ENCODE peak calls at places on chromosomes 16 and 17, in six cellular contexts. X, H, O, V, M and J are unnamed samples.

GRCh38 chr17:31593806-31594205 is 202.3 kb downstream of the RAB11FIP4 start:
- DNase-seq in X (peak), M (no peak), O (no peak), H (no peak), V (no peak), J (no peak)

GRCh38 chr16:72896719-72897118 is 151.2 kb downstream of the ZFHX3 start:
- DNase-seq in V (no peak), X (no peak), O (no peak), M (no peak), H (no peak), J (no peak)

GRCh38 chr17:7191571-7192270 is 12.6 kb upstream of the ASGR1 start:
- DNase-seq in V (peak), M (no peak), X (peak), O (peak), H (no peak), J (no peak)

GRCh38 chr17:72931163-72931562 is 161.3 kb downstream of the SLC39A11 start:
- DNase-seq in H (no peak), X (no peak), V (no peak), M (no peak), O (no peak), J (no peak)

GRCh38 chr17:82212331-82213250 is at the start of gene CCDC57:
- DNase-seq in H (peak), M (peak), X (peak), V (peak), O (peak), J (no peak)

GRCh38 chr17:34675605-34676004 is 96.2 kb downstream of the TMEM132E start:
- DNase-seq in V (no peak), X (no peak), O (no peak), H (no peak), M (no peak), J (no peak)

GRCh38 chr17:42675348-42675983 is 1.3 kb downstream of the PLEKHH3 start:
- DNase-seq in V (no peak), M (no peak), H (peak), X (no peak), O (peak), J (no peak)

GRCh38 chr17:66451188-66452149 is 149.1 kb downstream of the PRKCA start:
- DNase-seq in V (peak), O (no peak), M (peak), X (no peak), H (no peak), J (no peak)

GRCh38 chr17:42639484-42640474 is 19.3 kb upstream of the TUBG2 start:
- DNase-seq in O (no peak), H (no peak), V (no peak), X (no peak), M (no peak), J (no peak)

GRCh38 chr17:77110006-77110374 is 30.8 kb upstream of the SEC14L1 start:
- DNase-seq in O (peak), M (no peak), H (peak), X (peak), V (no peak), J (no peak)

GRCh38 chr17:75872434-75873351 is 5.7 kb downstream of the TRIM47 start:
- DNase-seq in V (peak), H (peak), O (peak), M (peak), X (peak), J (peak)

GRCh38 chr16:52251495-52251894 is 295.4 kb downstream of the TOX3 start:
- DNase-seq in V (no peak), M (no peak), H (no peak), X (no peak), O (no peak), J (no peak)

GRCh38 chr16:64136314-64136713 is 985.5 kb downstream of the CDH11 start:
- DNase-seq in O (no peak), H (no peak), M (no peak), X (no peak), V (no peak), J (no peak)

GRCh38 chr16:24701521-24701951 is 27.9 kb upstream of the TNRC6A start:
- DNase-seq in X (peak), V (no peak), O (no peak), M (no peak), H (no peak), J (no peak)

GRCh38 chr17:61503961-61504360 is 51.7 kb downstream of the TBX4 start:
- DNase-seq in H (no peak), V (no peak), M (no peak), X (no peak), O (no peak), J (no peak)

GRCh38 chr16:53549970-53550406 is 47.0 kb upstream of the AKTIP start:
- DNase-seq in X (peak), M (peak), O (peak), V (peak), H (peak), J (no peak)

GRCh38 chr17:71656987-71657858 is 463.6 kb upstream of the SOX9 start:
- DNase-seq in V (no peak), X (no peak), O (no peak), M (no peak), H (no peak), J (no peak)

GRCh38 chr17:43020789-43021738 is 1.1 kb downstream of the VAT1 start:
- DNase-seq in M (peak), V (peak), H (peak), O (peak), X (peak), J (peak)

GRCh38 chr16:24936151-24936550 is 79.0 kb downstream of the ARHGAP17 start:
- DNase-seq in M (no peak), O (no peak), V (no peak), H (no peak), X (peak), J (no peak)

GRCh38 chr17:79135628-79136405 is 61.2 kb downstream of the ENGASE start:
- DNase-seq in X (no peak), H (no peak), O (no peak), M (no peak), V (no peak), J (no peak)

GRCh38 chr16:22123759-22124490 is 31.6 kb downstream of the VWA3A start:
- DNase-seq in V (peak), O (no peak), M (no peak), X (no peak), H (no peak), J (no peak)

GRCh38 chr17:78820122-78820792 is 20.4 kb downstream of the USP36 start:
- DNase-seq in X (no peak), O (no peak), H (no peak), M (no peak), V (no peak), J (no peak)

GRCh38 chr16:90028985-90029384 is 9.7 kb upstream of the DBNDD1 start:
- DNase-seq in V (no peak), H (no peak), O (no peak), M (no peak), X (no peak), J (no peak)

GRCh38 chr16:66936462-66936861 is 1.1 kb downstream of the CES2 start:
- DNase-seq in O (no peak), X (no peak), H (no peak), V (no peak), M (no peak), J (no peak)

GRCh38 chr16:84986102-84986501 is 25.2 kb downstream of the ZDHHC7 start:
- DNase-seq in X (no peak), H (no peak), V (no peak), M (no peak), O (no peak), J (no peak)

GRCh38 chr17:41504126-41504977 is 1.1 kb downstream of the KRT13 start:
- DNase-seq in V (no peak), X (peak), O (peak), M (no peak), H (no peak), J (no peak)

GRCh38 chr16:25064967-25065366 is 46.6 kb upstream of the LCMT1 start:
- DNase-seq in V (no peak), H (no peak), X (peak), M (no peak), O (no peak), J (no peak)

GRCh38 chr16:19822534-19822933 is 62.1 kb downstream of the GPRC5B start:
- DNase-seq in M (no peak), H (no peak), X (peak), V (no peak), O (no peak), J (no peak)

GRCh38 chr17:41141361-41141760 is 1.0 kb upstream of the KRTAP4-6 start:
- DNase-seq in V (no peak), O (no peak), M (no peak), H (no peak), X (no peak), J (no peak)

GRCh38 chr17:45992904-45993303 is 6.1 kb upstream of the STH start:
- DNase-seq in H (no peak), X (no peak), M (no peak), V (no peak), O (no peak), J (no peak)

GRCh38 chr16:66143422-66143821 is 223.1 kb upstream of the CDH5 start:
- DNase-seq in H (no peak), X (no peak), M (no peak), V (no peak), O (no peak), J (no peak)

GRCh38 chr16:58013201-58013956 is 12.2 kb downstream of the USB1 start:
- DNase-seq in X (no peak), M (no peak), H (no peak), O (no peak), V (no peak), J (no peak)

GRCh38 chr17:1643999-1644492 is 1.5 kb downstream of the SCARF1 start:
- DNase-seq in X (no peak), M (no peak), V (no peak), O (peak), H (no peak), J (no peak)
- H3K4me3 ChIP-seq in X (no peak), M (peak), V (peak), O (peak), H (peak), J (peak)

GRCh38 chr17:37708008-37708615 is 36.7 kb downstream of the HNF1B start:
- DNase-seq in X (no peak), H (no peak), V (no peak), O (no peak), M (peak), J (no peak)
- TF ChIP-seq POLR2A in X (no peak), H (no peak), V (no peak), O (no peak), M (peak), J (no peak)

DNA sequence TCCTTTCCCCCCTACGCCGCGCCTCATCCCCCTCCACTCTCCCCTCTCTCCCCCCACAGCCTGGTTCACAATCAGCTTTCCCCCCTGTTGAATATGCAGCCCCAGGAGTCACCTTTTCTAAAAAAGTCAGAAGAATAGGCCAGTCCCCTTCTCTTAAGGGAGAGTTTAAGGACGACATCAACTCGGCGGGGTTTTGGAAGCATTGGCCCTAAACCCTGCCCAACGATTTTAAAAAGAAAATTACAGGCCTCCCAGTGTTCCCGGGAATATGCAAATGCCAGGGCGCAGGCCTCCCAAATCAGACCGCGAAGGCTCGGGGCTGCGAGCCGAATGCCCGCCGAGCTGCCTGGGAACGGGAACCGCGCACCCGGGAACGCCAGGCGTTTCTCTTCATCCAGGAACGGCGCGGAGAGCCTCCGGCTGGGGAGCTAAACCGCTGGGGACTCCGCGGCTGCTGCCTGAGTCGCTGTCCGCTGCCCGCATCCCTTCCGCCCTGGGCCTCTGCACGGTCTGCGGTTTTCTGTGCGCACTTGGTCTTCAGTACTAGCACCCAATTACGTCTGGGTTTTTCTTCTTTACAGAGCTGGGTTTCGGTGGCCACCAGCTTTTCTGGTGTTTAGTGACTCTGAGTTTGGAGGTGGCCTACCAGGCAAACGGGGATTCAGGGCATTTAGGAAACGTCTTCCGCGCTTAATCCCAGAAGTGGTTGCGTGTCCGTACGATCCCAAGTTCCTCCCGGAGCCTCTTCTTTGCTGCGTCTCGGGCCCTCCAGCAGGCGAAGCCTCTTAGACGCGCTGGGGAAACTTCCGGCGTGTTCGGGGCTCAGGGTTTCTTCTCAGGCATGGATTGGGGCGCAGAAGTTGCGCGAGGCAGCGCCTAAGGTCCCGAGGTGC is 5.7 kb downstream of the IRX5 start:
- DNase-seq in H (peak), M (no peak), O (no peak), V (no peak), X (no peak), J (no peak)
- H3K4me3 ChIP-seq in H (peak), M (no peak), O (no peak), V (peak), X (no peak), J (peak)

DNA sequence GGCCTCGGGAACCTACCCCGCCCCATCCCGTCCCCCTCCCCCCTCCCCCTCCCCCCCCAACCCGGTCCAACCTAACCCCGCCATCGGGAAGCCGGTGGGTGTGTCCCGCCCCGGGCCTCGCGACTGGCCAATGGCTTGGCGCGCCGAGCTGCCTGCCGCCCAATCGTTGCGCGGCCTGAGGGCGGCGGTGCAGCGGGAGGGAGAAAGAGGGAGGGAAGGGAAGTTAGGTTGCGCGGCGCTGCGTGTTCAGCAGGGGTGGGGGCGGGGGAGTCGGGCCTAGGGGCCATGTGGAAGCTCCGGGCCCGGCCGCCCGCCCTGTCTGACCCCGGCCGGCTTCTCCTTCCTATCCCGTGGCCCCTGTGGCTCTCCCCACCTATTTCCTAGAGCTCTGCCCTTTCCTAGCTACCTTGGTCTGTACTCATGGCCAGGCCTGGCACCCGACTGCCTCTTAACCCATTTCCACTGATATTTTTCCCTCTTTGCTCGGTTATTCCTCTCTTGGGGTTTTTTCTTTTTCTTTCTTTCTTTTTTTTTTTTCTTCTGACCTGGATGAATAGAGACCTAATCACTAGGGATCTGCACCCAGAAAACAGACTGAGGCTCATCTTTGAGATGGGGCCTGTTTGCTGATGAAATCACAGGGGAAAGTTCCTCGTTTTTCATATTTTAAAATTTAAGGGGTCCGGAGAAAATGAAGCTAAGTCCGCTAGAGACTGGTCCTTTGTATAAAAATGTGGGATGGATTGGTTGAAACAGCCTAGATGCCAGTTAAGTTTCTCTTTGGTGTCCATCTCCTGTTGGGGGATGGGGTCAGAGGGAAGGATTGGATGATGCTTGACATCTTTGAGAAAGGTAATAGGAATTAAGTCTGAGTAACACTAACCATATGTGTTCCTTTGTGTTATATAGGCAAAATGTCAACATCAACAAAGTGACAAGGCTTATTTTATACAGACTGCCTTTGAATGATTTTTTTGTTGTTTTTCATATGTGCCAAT is 1.1 kb downstream of the KPNB1 start:
- DNase-seq in O (peak), X (peak), H (peak), M (peak), V (peak), J (peak)
- TF ChIP-seq POLR2A in O (no peak), X (no peak), H (no peak), M (no peak), V (peak), J (no peak)

GRCh38 chr16:79469999-79470398 is 130.5 kb downstream of the MAF start:
- DNase-seq in V (no peak), O (peak), M (peak), X (no peak), H (no peak), J (no peak)

GRCh38 chr16:79466111-79466510 is 134.4 kb downstream of the MAF start:
- DNase-seq in O (no peak), M (no peak), V (no peak), X (no peak), H (peak), J (no peak)

GRCh38 chr16:79463839-79464238 is 136.7 kb downstream of the MAF start:
- DNase-seq in O (no peak), X (no peak), H (no peak), M (no peak), V (no peak), J (no peak)

GRCh38 chr16:79468236-79468635 is 132.3 kb downstream of the MAF start:
- DNase-seq in H (no peak), O (no peak), V (no peak), X (no peak), M (no peak), J (no peak)
- H3K4me3 ChIP-seq in H (no peak), O (no peak), V (no peak), X (no peak), M (no peak), J (no peak)

GRCh38 chr16:50011707-50012106 is 13.3 kb upstream of the CNEP1R1 start:
- DNase-seq in M (no peak), H (no peak), V (no peak), X (no peak), O (no peak), J (no peak)

GRCh38 chr16:50010212-50010611 is 14.8 kb upstream of the CNEP1R1 start:
- DNase-seq in H (no peak), O (no peak), V (no peak), M (no peak), X (no peak), J (no peak)

GRCh38 chr16:50004239-50004638 is 20.8 kb upstream of the CNEP1R1 start:
- DNase-seq in M (no peak), X (no peak), O (no peak), V (no peak), H (no peak), J (no peak)

GRCh38 chr16:50007744-50008143 is 17.3 kb upstream of the CNEP1R1 start:
- DNase-seq in V (no peak), X (no peak), M (no peak), O (no peak), H (no peak), J (no peak)

DNA sequence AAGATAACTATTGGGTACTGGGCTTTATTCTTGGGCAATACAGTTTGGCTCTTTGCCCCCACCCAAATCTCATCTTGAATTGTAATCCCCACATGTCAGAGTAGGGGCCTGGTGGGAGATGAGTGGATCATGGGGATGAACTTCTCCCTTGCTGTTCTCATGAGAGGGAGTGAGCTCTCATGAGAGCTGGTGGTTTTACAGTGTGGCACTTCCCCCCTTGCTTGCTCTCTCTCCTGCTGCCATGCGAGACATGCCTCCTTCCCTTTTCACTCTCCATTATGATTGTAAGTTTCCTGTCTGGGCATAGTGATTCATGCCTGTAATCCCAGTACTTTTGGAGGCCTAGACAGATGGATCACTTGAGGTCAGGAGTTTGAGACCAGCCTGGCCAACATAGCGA is 18.1 kb upstream of the CNEP1R1 start:
- DNase-seq in V (no peak), O (no peak), M (no peak), H (no peak), X (no peak), J (no peak)
- TF ChIP-seq POLR2A in V (no peak), O (no peak), M (no peak), H (no peak), X (no peak), J (no peak)

DNA sequence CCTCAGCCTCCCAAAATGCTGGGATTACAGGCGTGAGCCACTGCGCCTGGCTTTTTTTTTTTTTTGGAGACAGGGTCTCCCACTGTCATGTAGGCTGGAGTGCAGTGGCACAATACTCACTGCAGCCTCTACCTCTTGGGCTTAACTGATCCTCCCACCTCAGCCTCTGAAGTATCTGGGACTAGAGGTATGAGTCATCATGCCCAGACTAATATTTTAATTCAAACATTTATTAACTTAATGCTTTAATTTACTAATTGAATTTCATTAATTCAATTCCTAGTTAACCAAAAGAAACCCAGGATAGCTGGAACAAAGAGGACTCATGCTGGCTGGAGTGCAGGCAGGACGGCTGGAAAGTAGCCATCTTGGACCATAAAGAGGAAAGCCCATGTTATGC is 14.0 kb upstream of the KPNB1 start:
- DNase-seq in V (no peak), O (no peak), M (no peak), X (no peak), H (no peak), J (no peak)
- H3K4me3 ChIP-seq in V (no peak), O (no peak), M (no peak), X (no peak), H (no peak), J (no peak)

DNA sequence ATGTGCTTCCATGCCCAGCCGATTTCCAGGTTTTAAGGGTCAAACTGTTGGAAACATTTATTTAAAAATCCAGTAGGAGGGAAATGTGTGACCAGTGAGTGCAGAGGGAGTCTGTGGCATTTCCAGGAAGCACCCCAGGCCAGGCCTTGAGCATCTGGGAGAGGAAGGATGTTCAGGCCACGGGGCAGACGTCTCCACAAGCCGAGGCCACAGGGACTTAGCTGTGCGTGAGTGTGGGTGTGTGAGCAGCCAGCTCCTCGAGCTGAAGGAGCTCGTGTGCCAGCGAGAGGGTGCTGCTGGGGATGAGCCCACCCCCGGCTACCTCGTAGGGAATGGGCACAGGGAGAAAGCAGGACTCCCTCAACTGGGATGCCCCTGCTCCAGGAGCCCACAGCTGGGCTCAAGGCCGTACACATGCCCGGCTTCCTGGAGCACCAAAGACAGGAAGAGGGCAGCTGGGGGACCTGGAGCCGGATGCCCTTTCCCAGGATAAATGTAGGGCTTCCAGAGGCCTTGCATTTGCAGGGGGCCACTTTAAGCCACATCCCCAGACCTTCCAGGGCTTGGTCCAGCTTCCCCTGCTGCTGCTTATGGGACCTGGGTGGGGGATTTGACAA is 12.5 kb downstream of the NPTX1 start:
- DNase-seq in V (no peak), X (no peak), H (no peak), M (no peak), O (no peak), J (no peak)
- TF ChIP-seq POLR2A in V (no peak), X (no peak), H (no peak), M (no peak), O (no peak), J (no peak)